ENCODE peak calls at places on chromosome 9, in eight cellular contexts. One of them, this sample, is unnamed. For H3K4me1, the result is how much of the 10 kb centered on the place peaks cover.

GRCh38 chr9:79408200-79408599 is 163.6 kb upstream of the TLE4 start:
- DNase-seq in HCT116: no peak
- DNase-seq in IMR-90: peak
- DNase-seq in body of pancreas: no peak
- DNase-seq in uterus: no peak
- DNase-seq in K562: no peak
- DNase-seq in transverse colon: no peak
- DNase-seq in heart left ventricle: no peak
- DNase-seq in this sample: no peak

GRCh38 chr9:109205526-109205925 is 38.5 kb upstream of the FRRS1L start:
- DNase-seq in body of pancreas: no peak
- DNase-seq in uterus: no peak
- DNase-seq in heart left ventricle: no peak
- DNase-seq in K562: no peak
- DNase-seq in IMR-90: no peak
- DNase-seq in transverse colon: no peak
- DNase-seq in HCT116: no peak
- DNase-seq in this sample: no peak

GRCh38 chr9:129500166-129500862 is 120.6 kb downstream of the C9orf50 start:
- DNase-seq in transverse colon: no peak
- DNase-seq in K562: no peak
- DNase-seq in HCT116: no peak
- DNase-seq in IMR-90: no peak
- DNase-seq in body of pancreas: no peak
- DNase-seq in heart left ventricle: no peak
- DNase-seq in uterus: peak
- DNase-seq in this sample: no peak

GRCh38 chr9:3936520-3937235 is 363.2 kb downstream of the GLIS3 start:
- DNase-seq in uterus: no peak
- DNase-seq in transverse colon: no peak
- DNase-seq in body of pancreas: peak
- DNase-seq in HCT116: no peak
- DNase-seq in IMR-90: peak
- DNase-seq in K562: no peak
- DNase-seq in heart left ventricle: peak
- DNase-seq in this sample: peak

GRCh38 chr9:99635032-99635431 is 186.7 kb upstream of the NR4A3 start:
- DNase-seq in HCT116: no peak
- DNase-seq in transverse colon: no peak
- DNase-seq in heart left ventricle: no peak
- DNase-seq in uterus: no peak
- DNase-seq in K562: no peak
- DNase-seq in body of pancreas: no peak
- DNase-seq in IMR-90: peak
- DNase-seq in this sample: no peak

GRCh38 chr9:126591083-126591482 is 22.6 kb upstream of the LMX1B start:
- DNase-seq in HCT116: no peak
- DNase-seq in transverse colon: no peak
- DNase-seq in body of pancreas: no peak
- DNase-seq in heart left ventricle: no peak
- DNase-seq in K562: peak
- DNase-seq in IMR-90: peak
- DNase-seq in uterus: no peak
- DNase-seq in this sample: no peak

GRCh38 chr9:125099816-125100215 is 43.5 kb downstream of the SCAI start:
- DNase-seq in IMR-90: no peak
- DNase-seq in HCT116: no peak
- DNase-seq in uterus: no peak
- DNase-seq in heart left ventricle: no peak
- DNase-seq in body of pancreas: no peak
- DNase-seq in transverse colon: no peak
- DNase-seq in K562: no peak
- DNase-seq in this sample: no peak

GRCh38 chr9:134031783-134032182 is 6.5 kb downstream of the BRD3OS start:
- DNase-seq in K562: no peak
- DNase-seq in IMR-90: no peak
- DNase-seq in uterus: no peak
- DNase-seq in HCT116: no peak
- DNase-seq in transverse colon: no peak
- DNase-seq in body of pancreas: no peak
- DNase-seq in heart left ventricle: no peak
- DNase-seq in this sample: peak

GRCh38 chr9:125446581-125447094 is 185.0 kb downstream of the GAPVD1 start:
- DNase-seq in body of pancreas: no peak
- DNase-seq in uterus: no peak
- DNase-seq in transverse colon: no peak
- DNase-seq in IMR-90: no peak
- DNase-seq in K562: no peak
- DNase-seq in HCT116: no peak
- DNase-seq in heart left ventricle: no peak
- DNase-seq in this sample: no peak

GRCh38 chr9:118283488-118283887 is 579.3 kb downstream of the TLR4 start:
- DNase-seq in heart left ventricle: no peak
- DNase-seq in uterus: no peak
- DNase-seq in IMR-90: no peak
- DNase-seq in body of pancreas: no peak
- DNase-seq in K562: no peak
- DNase-seq in transverse colon: no peak
- DNase-seq in HCT116: no peak
- DNase-seq in this sample: no peak

GRCh38 chr9:2610985-2611384 is 10.6 kb upstream of the VLDLR start:
- DNase-seq in body of pancreas: no peak
- DNase-seq in IMR-90: peak
- DNase-seq in heart left ventricle: no peak
- DNase-seq in K562: no peak
- DNase-seq in HCT116: no peak
- DNase-seq in uterus: no peak
- DNase-seq in transverse colon: no peak
- DNase-seq in this sample: no peak

DNA sequence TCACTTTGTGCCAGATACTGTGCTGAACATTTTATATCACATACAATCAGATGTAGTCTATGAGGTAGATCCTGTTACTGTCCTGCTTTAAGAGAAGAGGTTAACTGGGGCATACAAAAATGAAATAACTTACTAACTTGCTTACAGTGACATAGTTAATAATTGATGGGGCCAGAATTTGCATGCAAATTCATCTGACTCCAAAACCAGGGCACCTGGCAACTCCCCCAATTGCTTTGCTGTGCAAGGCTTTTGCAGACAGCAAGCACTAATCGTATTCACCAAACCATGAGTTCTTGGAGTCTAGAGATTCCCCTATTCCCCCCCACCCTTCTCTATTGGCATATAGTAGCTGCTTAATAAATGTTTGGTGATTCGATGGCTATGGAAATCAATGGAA is 155.9 kb downstream of the TTLL11 start:
- DNase-seq in uterus: no peak
- DNase-seq in IMR-90: no peak
- DNase-seq in K562: no peak
- DNase-seq in HCT116: no peak
- DNase-seq in body of pancreas: no peak
- DNase-seq in heart left ventricle: no peak
- DNase-seq in transverse colon: no peak
- DNase-seq in this sample: no peak
- H3K4me1 ChIP-seq in uterus: under half
- H3K4me1 ChIP-seq in IMR-90: under half
- H3K4me1 ChIP-seq in K562: under half
- H3K4me1 ChIP-seq in HCT116: under half
- H3K4me1 ChIP-seq in body of pancreas: under half
- H3K4me1 ChIP-seq in heart left ventricle: under half
- H3K4me1 ChIP-seq in transverse colon: under half
- H3K4me1 ChIP-seq in this sample: under half

GRCh38 chr9:91898451-91899433 is 51.3 kb downstream of the ROR2 start:
- DNase-seq in heart left ventricle: no peak
- DNase-seq in K562: peak
- DNase-seq in IMR-90: peak
- DNase-seq in transverse colon: peak
- DNase-seq in HCT116: no peak
- DNase-seq in uterus: peak
- DNase-seq in body of pancreas: peak
- DNase-seq in this sample: peak
- TF ChIP-seq CTCF in heart left ventricle: no peak
- TF ChIP-seq CTCF in K562: peak
- TF ChIP-seq CTCF in IMR-90: no peak
- TF ChIP-seq CTCF in transverse colon: no peak
- TF ChIP-seq CTCF in HCT116: no peak
- TF ChIP-seq CTCF in uterus: no peak
- TF ChIP-seq CTCF in body of pancreas: no peak
- TF ChIP-seq CTCF in this sample: no peak

DNA sequence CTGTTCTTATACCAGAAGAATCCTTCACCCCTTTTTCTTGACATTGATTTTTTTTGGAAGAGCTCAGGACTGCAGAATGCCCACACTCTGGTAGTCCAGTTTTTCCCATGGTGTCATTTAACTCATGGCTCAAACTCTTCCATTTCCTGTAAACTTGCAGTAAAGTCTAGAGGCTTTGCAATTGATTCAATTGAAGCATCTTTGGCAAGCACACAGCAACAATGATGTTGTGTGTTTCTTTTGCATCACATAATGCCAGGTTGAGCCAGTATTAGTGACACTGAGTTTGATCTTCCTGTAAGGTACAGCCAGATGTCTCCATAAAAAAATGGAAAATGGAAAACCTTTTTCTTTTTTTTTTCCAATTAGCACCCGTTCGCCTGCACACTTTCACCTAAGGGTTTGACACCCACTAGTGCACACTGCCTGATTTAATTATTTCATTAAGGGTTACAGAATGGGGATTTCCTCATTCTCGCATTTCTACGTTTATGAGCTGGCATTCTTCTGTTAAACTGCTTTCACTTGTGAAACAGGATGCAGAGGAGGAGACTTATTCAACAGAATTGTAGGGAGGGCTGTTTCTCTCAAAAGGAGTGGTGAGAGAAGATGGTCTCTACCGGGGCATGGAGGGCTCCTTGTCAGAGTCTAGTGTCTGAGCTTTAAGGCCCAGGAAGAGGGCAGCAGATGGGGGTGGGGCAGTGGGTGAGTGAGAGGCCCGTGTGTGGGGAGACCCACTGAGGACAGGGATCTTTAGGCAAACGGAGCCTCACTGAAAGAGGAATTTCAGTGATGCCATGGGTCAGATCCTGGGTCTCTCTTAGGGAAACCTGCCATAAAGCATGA is 2.2 kb upstream of the S1PR3 start:
- DNase-seq in body of pancreas: no peak
- DNase-seq in transverse colon: no peak
- DNase-seq in heart left ventricle: no peak
- DNase-seq in IMR-90: peak
- DNase-seq in HCT116: no peak
- DNase-seq in uterus: no peak
- DNase-seq in K562: no peak
- DNase-seq in this sample: no peak
- TF ChIP-seq POLR2A in body of pancreas: no peak
- TF ChIP-seq POLR2A in transverse colon: no peak
- TF ChIP-seq POLR2A in heart left ventricle: no peak
- TF ChIP-seq POLR2A in IMR-90: no peak
- TF ChIP-seq POLR2A in HCT116: no peak
- TF ChIP-seq POLR2A in uterus: no peak
- TF ChIP-seq POLR2A in K562: no peak
- TF ChIP-seq POLR2A in this sample: no peak

GRCh38 chr9:14272924-14273528 is 40.9 kb downstream of the NFIB start:
- DNase-seq in K562: no peak
- DNase-seq in body of pancreas: no peak
- DNase-seq in HCT116: no peak
- DNase-seq in IMR-90: no peak
- DNase-seq in uterus: no peak
- DNase-seq in transverse colon: no peak
- DNase-seq in heart left ventricle: no peak
- DNase-seq in this sample: no peak
- H3K4me1 ChIP-seq in K562: under half
- H3K4me1 ChIP-seq in body of pancreas: half or more
- H3K4me1 ChIP-seq in HCT116: under half
- H3K4me1 ChIP-seq in IMR-90: under half
- H3K4me1 ChIP-seq in uterus: under half
- H3K4me1 ChIP-seq in transverse colon: under half
- H3K4me1 ChIP-seq in heart left ventricle: half or more
- H3K4me1 ChIP-seq in this sample: under half

GRCh38 chr9:304106-304505 is 89.4 kb downstream of the DOCK8 start:
- DNase-seq in IMR-90: no peak
- DNase-seq in HCT116: no peak
- DNase-seq in K562: no peak
- DNase-seq in transverse colon: no peak
- DNase-seq in body of pancreas: no peak
- DNase-seq in uterus: no peak
- DNase-seq in heart left ventricle: no peak
- DNase-seq in this sample: no peak

GRCh38 chr9:311837-312236 is 97.2 kb downstream of the DOCK8 start:
- DNase-seq in K562: no peak
- DNase-seq in body of pancreas: no peak
- DNase-seq in HCT116: no peak
- DNase-seq in heart left ventricle: no peak
- DNase-seq in IMR-90: no peak
- DNase-seq in transverse colon: no peak
- DNase-seq in uterus: no peak
- DNase-seq in this sample: no peak

GRCh38 chr9:304519-305185 is 90.0 kb downstream of the DOCK8 start:
- DNase-seq in body of pancreas: no peak
- DNase-seq in heart left ventricle: no peak
- DNase-seq in transverse colon: no peak
- DNase-seq in HCT116: no peak
- DNase-seq in K562: no peak
- DNase-seq in IMR-90: no peak
- DNase-seq in uterus: no peak
- DNase-seq in this sample: no peak

GRCh38 chr9:303502-303901 is 88.8 kb downstream of the DOCK8 start:
- DNase-seq in transverse colon: no peak
- DNase-seq in K562: no peak
- DNase-seq in uterus: no peak
- DNase-seq in HCT116: no peak
- DNase-seq in IMR-90: no peak
- DNase-seq in body of pancreas: no peak
- DNase-seq in heart left ventricle: no peak
- DNase-seq in this sample: no peak

DNA sequence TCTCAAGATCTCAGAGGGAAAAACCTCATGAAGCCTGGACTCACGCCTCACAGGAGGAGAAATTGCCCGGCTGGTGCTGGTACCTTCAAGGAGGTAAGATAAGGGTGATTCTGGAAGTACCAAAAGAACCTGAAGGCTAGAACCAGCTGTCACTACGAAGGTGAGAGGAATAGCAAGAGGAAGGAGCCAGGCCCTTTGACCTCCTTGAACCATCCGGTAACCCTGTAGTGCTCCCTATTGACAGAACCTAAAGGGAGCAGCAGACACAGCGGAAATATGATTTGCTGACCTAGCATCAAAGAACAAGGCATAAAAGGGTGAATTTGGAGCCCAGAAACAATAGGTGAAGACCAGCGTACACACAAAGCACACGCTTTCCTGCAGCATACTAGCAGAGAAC is 92.2 kb downstream of the DOCK8 start:
- DNase-seq in uterus: no peak
- DNase-seq in body of pancreas: peak
- DNase-seq in heart left ventricle: no peak
- DNase-seq in K562: no peak
- DNase-seq in transverse colon: peak
- DNase-seq in HCT116: no peak
- DNase-seq in IMR-90: no peak
- DNase-seq in this sample: no peak
- TF ChIP-seq CTCF in uterus: no peak
- TF ChIP-seq CTCF in body of pancreas: peak
- TF ChIP-seq CTCF in heart left ventricle: no peak
- TF ChIP-seq CTCF in K562: peak
- TF ChIP-seq CTCF in transverse colon: peak
- TF ChIP-seq CTCF in HCT116: no peak
- TF ChIP-seq CTCF in IMR-90: no peak
- TF ChIP-seq CTCF in this sample: peak

This sample was measured in spleen.